ENCODE peak calls at places on chromosome 21, in seven cellular contexts. F, O, J, H, U, K and A are unnamed samples.

GRCh38 chr21:41973861-41974751 is 20.3 kb upstream of the C2CD2 start:
- DNase-seq in F (no peak), O (no peak), J (peak), H (peak), U (no peak), K (no peak), A (no peak)

GRCh38 chr21:43814215-43815106 is 25.1 kb downstream of the RRP1 start:
- DNase-seq in F (no peak), O (no peak), J (no peak), H (no peak), U (no peak), K (no peak), A (no peak)

GRCh38 chr21:22561946-22562345 is 1563.7 kb downstream of the NCAM2 start:
- DNase-seq in F (no peak), O (no peak), J (no peak), H (no peak), U (no peak), K (no peak), A (no peak)

GRCh38 chr21:44969965-44970755 is 30.3 kb downstream of the SLX9 start:
- DNase-seq in F (no peak), O (no peak), J (no peak), H (peak), U (no peak), K (peak), A (no peak)

GRCh38 chr21:28791595-28792282 is 200.9 kb downstream of the LTN1 start:
- DNase-seq in F (no peak), O (no peak), J (no peak), H (no peak), U (no peak), K (no peak), A (no peak)

GRCh38 chr21:38958940-38959685 is 153.4 kb downstream of the ETS2 start:
- DNase-seq in F (no peak), O (peak), J (peak), H (peak), U (no peak), K (peak), A (no peak)

GRCh38 chr21:10464975-10465374 is 56.4 kb upstream of the TPTE start:
- DNase-seq in F (no peak), O (no peak), J (no peak), H (no peak), U (no peak), K (no peak), A (no peak)

GRCh38 chr21:44994016-44994365 is 54.2 kb downstream of the SLX9 start:
- DNase-seq in F (no peak), O (no peak), J (peak), H (no peak), U (no peak), K (no peak), A (no peak)

GRCh38 chr21:37220981-37221664 is 46.0 kb downstream of the VPS26C start:
- DNase-seq in F (peak), O (peak), J (peak), H (peak), U (peak), K (peak), A (peak)

GRCh38 chr21:45498646-45499000 is 43.6 kb downstream of the SLC19A1 start:
- DNase-seq in F (no peak), O (no peak), J (no peak), H (no peak), U (no peak), K (no peak), A (no peak)

GRCh38 chr21:46065993-46066842 is 31.7 kb upstream of the COL6A2 start:
- DNase-seq in F (no peak), O (no peak), J (no peak), H (no peak), U (no peak), K (no peak), A (no peak)

GRCh38 chr21:21163904-21164303 is 165.7 kb downstream of the NCAM2 start:
- DNase-seq in F (peak), O (peak), J (peak), H (peak), U (peak), K (peak), A (peak)

GRCh38 chr21:35048706-35049617 is at the start of gene RUNX1:
- DNase-seq in F (no peak), O (peak), J (peak), H (peak), U (peak), K (peak), A (peak)

GRCh38 chr21:36338975-36339374 is 19.0 kb downstream of the MORC3 start:
- DNase-seq in F (no peak), O (no peak), J (no peak), H (no peak), U (no peak), K (no peak), A (no peak)

GRCh38 chr21:23921670-23922418 is 1685.4 kb downstream of the MRPL39 start:
- DNase-seq in F (no peak), O (no peak), J (no peak), H (no peak), U (no peak), K (no peak), A (no peak)

GRCh38 chr21:18760247-18760646 is 356.7 kb upstream of the TMPRSS15 start:
- DNase-seq in F (no peak), O (no peak), J (no peak), H (no peak), U (no peak), K (no peak), A (no peak)

GRCh38 chr21:18477059-18477458 is 73.5 kb upstream of the TMPRSS15 start:
- DNase-seq in F (no peak), O (no peak), J (no peak), H (no peak), U (no peak), K (no peak), A (no peak)

GRCh38 chr21:42847051-42847707 is 32.2 kb downstream of the WDR4 start:
- DNase-seq in F (no peak), O (no peak), J (no peak), H (no peak), U (no peak), K (no peak), A (no peak)

GRCh38 chr21:42923553-42924432 is 1.6 kb downstream of the ERVH48-1 start:
- DNase-seq in F (peak), O (peak), J (peak), H (peak), U (peak), K (peak), A (peak)

GRCh38 chr21:45335761-45336534 is 48.3 kb upstream of the POFUT2 start:
- DNase-seq in F (no peak), O (no peak), J (no peak), H (no peak), U (no peak), K (no peak), A (no peak)

GRCh38 chr21:14451520-14451919 is 68.6 kb upstream of the HSPA13 start:
- DNase-seq in F (no peak), O (no peak), J (no peak), H (no peak), U (no peak), K (no peak), A (no peak)

GRCh38 chr21:14271053-14271452 is 55.1 kb downstream of the RBM11 start:
- DNase-seq in F (no peak), O (peak), J (no peak), H (no peak), U (no peak), K (no peak), A (no peak)

GRCh38 chr21:41506526-41507520 is 1.1 kb downstream of the TMPRSS2 start:
- DNase-seq in F (no peak), O (no peak), J (no peak), H (no peak), U (no peak), K (no peak), A (no peak)

GRCh38 chr21:36759348-36760083 is 60.6 kb downstream of the SIM2 start:
- DNase-seq in F (no peak), O (no peak), J (no peak), H (no peak), U (no peak), K (no peak), A (no peak)